ENCODE peak calls at places on chromosome 20, in six cellular contexts. G is progenitor cell of endocrine pancreas, H is kidney glomerular epithelial cell, J is heart left ventricle, E is fibroblast of lung, M is 8988T. F is an unnamed sample.

GRCh38 chr20:58717278-58718091 is 24.9 kb downstream of the NPEPL1 start:
- DNase-seq in G (no peak), H (no peak), J (no peak), E (no peak), M (no peak), F (no peak)

GRCh38 chr20:48064929-48065328 is 279.6 kb upstream of the SULF2 start:
- DNase-seq in G (no peak), H (peak), J (no peak), E (peak), M (no peak), F (peak)

GRCh38 chr20:10218536-10219451 is at the start of gene SNAP25:
- DNase-seq in G (peak), H (peak), J (no peak), E (peak), M (peak), F (peak)

GRCh38 chr20:59765599-59766177 is 161.3 kb downstream of the PHACTR3 start:
- DNase-seq in G (peak), H (no peak), J (no peak), E (no peak), M (no peak), F (peak)

GRCh38 chr20:53247460-53248103 is 275.4 kb downstream of the TSHZ2 start:
- DNase-seq in G (no peak), H (no peak), J (no peak), E (peak), M (no peak), F (no peak)

GRCh38 chr20:667351-668034 is 8.1 kb downstream of the SCRT2 start:
- DNase-seq in G (peak), H (no peak), J (peak), E (peak), M (no peak), F (peak)

GRCh38 chr20:32207211-32207625 is 325 bp downstream of the PLAGL2 start:
- DNase-seq in G (no peak), H (no peak), J (no peak), E (no peak), M (no peak), F (no peak)

GRCh38 chr20:4787069-4787468 is 65.4 kb downstream of the PRND start:
- DNase-seq in G (no peak), H (no peak), J (no peak), E (peak), M (no peak), F (no peak)

GRCh38 chr20:58712116-58712822 is 19.7 kb downstream of the NPEPL1 start:
- DNase-seq in G (no peak), H (no peak), J (no peak), E (no peak), M (no peak), F (no peak)

GRCh38 chr20:38961530-38962043 is 557 bp upstream of the DHX35 start:
- DNase-seq in G (no peak), H (no peak), J (no peak), E (no peak), M (no peak), F (no peak)

GRCh38 chr20:37980383-37980782 is 52.9 kb downstream of the TTI1 start:
- DNase-seq in G (no peak), H (no peak), J (no peak), E (no peak), M (no peak), F (no peak)

GRCh38 chr20:58086763-58087566 is 141.5 kb downstream of the ANKRD60 start:
- DNase-seq in G (peak), H (peak), J (no peak), E (peak), M (peak), F (peak)

GRCh38 chr20:32652739-32653526 is 20.8 kb downstream of the C20orf203 start:
- DNase-seq in G (peak), H (peak), J (peak), E (peak), M (peak), F (peak)

GRCh38 chr20:23043376-23043775 is 6.1 kb downstream of the THBD start:
- DNase-seq in G (no peak), H (no peak), J (no peak), E (no peak), M (no peak), F (no peak)

GRCh38 chr20:22825076-22825475 is 210.0 kb upstream of the SSTR4 start:
- DNase-seq in G (no peak), H (no peak), J (no peak), E (no peak), M (no peak), F (no peak)

GRCh38 chr20:35695245-35695749 is 3.9 kb downstream of the NFS1 start:
- DNase-seq in G (no peak), H (no peak), J (no peak), E (no peak), M (no peak), F (no peak)

GRCh38 chr20:5065489-5066383 is 54.0 kb downstream of the PCNA start:
- DNase-seq in G (no peak), H (peak), J (peak), E (peak), M (no peak), F (peak)

GRCh38 chr20:32333988-32334885 is 23.9 kb upstream of the ASXL1 start:
- DNase-seq in G (no peak), H (no peak), J (peak), E (peak), M (no peak), F (no peak)

GRCh38 chr20:6074145-6074561 is 20.3 kb upstream of the LRRN4 start:
- DNase-seq in G (no peak), H (no peak), J (peak), E (no peak), M (no peak), F (peak)

GRCh38 chr20:36147707-36148106 is 6.8 kb upstream of the EPB41L1 start:
- DNase-seq in G (no peak), H (no peak), J (no peak), E (peak), M (no peak), F (no peak)

GRCh38 chr20:57128051-57128757 is 138.2 kb downstream of the BMP7 start:
- DNase-seq in G (no peak), H (no peak), J (no peak), E (no peak), M (no peak), F (no peak)

GRCh38 chr20:688809-689208 is 13.2 kb upstream of the SCRT2 start:
- DNase-seq in G (no peak), H (peak), J (no peak), E (peak), M (no peak), F (peak)

GRCh38 chr20:47586648-47587306 is 85.1 kb downstream of the NCOA3 start:
- DNase-seq in G (no peak), H (no peak), J (no peak), E (peak), M (no peak), F (no peak)

GRCh38 chr20:41534842-41535241 is 83.3 kb downstream of the CHD6 start:
- DNase-seq in G (no peak), H (peak), J (no peak), E (peak), M (no peak), F (no peak)

GRCh38 chr20:42277203-42277602 is 659.0 kb upstream of the CHD6 start:
- DNase-seq in G (no peak), H (no peak), J (no peak), E (no peak), M (no peak), F (no peak)

GRCh38 chr20:19223640-19224039 is 11.2 kb downstream of the SLC24A3 start:
- DNase-seq in G (no peak), H (no peak), J (no peak), E (no peak), M (no peak), F (no peak)

GRCh38 chr20:38658879-38659612 is 57.4 kb downstream of the ARHGAP40 start:
- DNase-seq in G (peak), H (no peak), J (no peak), E (no peak), M (peak), F (peak)

GRCh38 chr20:10671850-10672578 is 1.8 kb downstream of the JAG1 start:
- DNase-seq in G (peak), H (no peak), J (peak), E (peak), M (peak), F (peak)

GRCh38 chr20:62427172-62428007 is at the start of gene RBBP8NL:
- DNase-seq in G (peak), H (no peak), J (no peak), E (no peak), M (no peak), F (no peak)

GRCh38 chr20:44039741-44040140 is 125.1 kb downstream of the TOX2 start:
- DNase-seq in G (no peak), H (no peak), J (no peak), E (no peak), M (no peak), F (no peak)

GRCh38 chr20:46293084-46293483 is 15.2 kb downstream of the CDH22 start:
- DNase-seq in G (peak), H (peak), J (no peak), E (peak), M (no peak), F (peak)

GRCh38 chr20:58852559-58853271 is at the start of gene GNAS:
- DNase-seq in G (peak), H (peak), J (peak), E (peak), M (no peak), F (no peak)

GRCh38 chr20:47358672-47359532 is 2.4 kb upstream of the ZMYND8 start:
- DNase-seq in G (peak), H (peak), J (peak), E (peak), M (no peak), F (peak)

GRCh38 chr20:62856931-62857619 is 4.5 kb downstream of the TCFL5 start:
- DNase-seq in G (no peak), H (no peak), J (no peak), E (no peak), M (no peak), F (peak)

F was measured in ACHN.